ENCODE peak calls at places on chromosomes 13 and 19, in eight cellular contexts. F is stimulated activated naive CD8-positive, alpha-beta T cell treated with anti-CD3 and anti-CD28 coated beads, Interleukin-15, amount 100 ng/mL, for 72 hours; R is hypothalamus; A is T-helper 17 cell; V is ELR; D is fibroblast of mammary gland; U is activated CD8-positive, alpha-beta T cell treated with anti-CD3 and anti-CD28 coated beads for 36 hours; M is amygdala. O is an unnamed sample.
A peak's percentile ranks its signal among the peaks of the same experiment; 100 is the strongest.

GRCh38 chr13:38662362-38662761 is 24.5 kb upstream of the FREM2 start:
- DNase-seq in F (no peak), R (no peak), A (no peak), V (peak; percentile 10), D (peak; percentile 74), U (no peak), M (no peak), O (no peak)

GRCh38 chr13:110232756-110233155 is 74.2 kb downstream of the COL4A1 start:
- DNase-seq in F (no peak), R (no peak), A (no peak), V (peak; percentile 87), D (peak; percentile 95), U (no peak), M (no peak), O (peak; percentile 68)

GRCh38 chr13:113486698-113487097 is 3.8 kb downstream of the DCUN1D2 start:
- DNase-seq in F (no peak), R (no peak), A (no peak), V (no peak), D (no peak), U (no peak), M (no peak), O (no peak)

GRCh38 chr19:2332341-2333026 is 4.0 kb downstream of the SPPL2B start:
- DNase-seq in F (peak; percentile 49), R (peak; percentile 26), A (no peak), V (no peak), D (no peak), U (peak; percentile 78), M (no peak), O (no peak)

GRCh38 chr19:16342002-16342715 is 17.5 kb downstream of the KLF2 start:
- DNase-seq in F (peak; percentile 63), R (peak; percentile 41), A (no peak), V (no peak), D (no peak), U (peak; percentile 91), M (no peak), O (peak; percentile 82)

GRCh38 chr19:40471111-40471510 is 4.3 kb downstream of the SPTBN4 start:
- DNase-seq in F (no peak), R (no peak), A (no peak), V (no peak), D (no peak), U (no peak), M (no peak), O (no peak)

GRCh38 chr13:113796211-113796875 is 37.3 kb downstream of the TMEM255B start:
- DNase-seq in F (no peak), R (no peak), A (no peak), V (no peak), D (no peak), U (no peak), M (no peak), O (no peak)

GRCh38 chr19:42018503-42019193 is 24.6 kb upstream of the ATP1A3 start:
- DNase-seq in F (no peak), R (no peak), A (no peak), V (peak; percentile 56), D (peak; percentile 43), U (no peak), M (no peak), O (peak; percentile 25)

GRCh38 chr13:24668511-24668910 is 11.7 kb upstream of the ATP12A start:
- DNase-seq in F (no peak), R (no peak), A (no peak), V (no peak), D (no peak), U (no peak), M (no peak), O (no peak)

GRCh38 chr13:19881641-19882040 is 18.2 kb upstream of the ZMYM5 start:
- DNase-seq in F (no peak), R (no peak), A (no peak), V (no peak), D (no peak), U (no peak), M (no peak), O (no peak)

GRCh38 chr19:41321600-41322270 is 11.8 kb downstream of the CCDC97 start:
- DNase-seq in F (no peak), R (peak; percentile 14), A (no peak), V (peak; percentile 89), D (peak; percentile 74), U (peak; percentile 24), M (no peak), O (peak; percentile 97)

GRCh38 chr19:37505958-37506386 is 767 bp upstream of the ZNF793 start:
- DNase-seq in F (no peak), R (no peak), A (no peak), V (no peak), D (no peak), U (peak; percentile 11), M (no peak), O (no peak)

GRCh38 chr19:18906605-18907519 is 10.9 kb upstream of the CERS1 start:
- DNase-seq in F (no peak), R (peak; percentile 81), A (no peak), V (no peak), D (no peak), U (no peak), M (peak; percentile 60), O (no peak)

O was measured in RPMI7951.